ENCODE peak calls at places on chromosomes 11 and 22, in six cellular contexts. U, M, P, S, I and O are unnamed samples.
A peak's percentile ranks its signal among the peaks of the same experiment; 100 is the strongest.

GRCh38 chr11:47667135-47667534 is 24.8 kb upstream of the MTCH2 start:
- DNase-seq in U (no peak), M (no peak), P (no peak), S (no peak), I (no peak), O (no peak)

GRCh38 chr11:2775626-2776350 is 76.0 kb upstream of the KCNQ1OT1 start:
- DNase-seq in U (no peak), M (no peak), P (no peak), S (no peak), I (no peak), O (no peak)

GRCh38 chr22:44357296-44357961 is 44.7 kb upstream of the SHISAL1 start:
- DNase-seq in U (no peak), M (no peak), P (no peak), S (no peak), I (no peak), O (no peak)

GRCh38 chr11:116984589-116984988 is 113.6 kb downstream of the SIK3 start:
- DNase-seq in U (no peak), M (no peak), P (no peak), S (no peak), I (no peak), O (no peak)

GRCh38 chr11:45303316-45303715 is 17.2 kb upstream of the SYT13 start:
- DNase-seq in U (no peak), M (no peak), P (no peak), S (no peak), I (no peak), O (no peak)

GRCh38 chr22:46894081-46894671 is 131.7 kb downstream of the TBC1D22A start:
- DNase-seq in U (no peak), M (no peak), P (peak; percentile 54), S (no peak), I (no peak), O (no peak)

GRCh38 chr22:27331526-27332281 is 469.9 kb downstream of the MN1 start:
- DNase-seq in U (peak; percentile 66), M (no peak), P (peak; percentile 81), S (no peak), I (peak; percentile 62), O (peak; percentile 6)

GRCh38 chr22:47322854-47323253 is 560.4 kb downstream of the TBC1D22A start:
- DNase-seq in U (no peak), M (no peak), P (no peak), S (no peak), I (no peak), O (no peak)

GRCh38 chr11:86302092-86302793 is at the start of gene HIKESHI:
- DNase-seq in U (peak; percentile 97), M (peak; percentile 93), P (peak; percentile 86), S (peak; percentile 89), I (peak; percentile 97), O (peak; percentile 98)

GRCh38 chr11:86303257-86303656 is 1.2 kb downstream of the HIKESHI start:
- DNase-seq in U (no peak), M (no peak), P (no peak), S (no peak), I (peak; percentile 12), O (no peak)

GRCh38 chr11:86301742-86302091 is 323 bp upstream of the HIKESHI start:
- DNase-seq in U (no peak), M (no peak), P (no peak), S (no peak), I (no peak), O (no peak)
- TF ChIP-seq MAX in U (no peak), M (no peak), P (no peak), S (no peak), I (no peak), O (no peak)

GRCh38 chr11:31139479-31139878 is 230.1 kb downstream of the DCDC1 start:
- DNase-seq in U (no peak), M (no peak), P (no peak), S (no peak), I (no peak), O (no peak)

GRCh38 chr11:31141804-31142203 is 227.7 kb downstream of the DCDC1 start:
- DNase-seq in U (no peak), M (no peak), P (no peak), S (no peak), I (no peak), O (no peak)
- TF ChIP-seq MAX in U (no peak), M (no peak), P (no peak), S (no peak), I (no peak), O (no peak)

GRCh38 chr11:97009613-97010012 is 619.8 kb downstream of the JRKL start:
- DNase-seq in U (no peak), M (no peak), P (no peak), S (no peak), I (no peak), O (no peak)
- TF ChIP-seq MAX in U (no peak), M (no peak), P (no peak), S (no peak), I (no peak), O (no peak)

DNA sequence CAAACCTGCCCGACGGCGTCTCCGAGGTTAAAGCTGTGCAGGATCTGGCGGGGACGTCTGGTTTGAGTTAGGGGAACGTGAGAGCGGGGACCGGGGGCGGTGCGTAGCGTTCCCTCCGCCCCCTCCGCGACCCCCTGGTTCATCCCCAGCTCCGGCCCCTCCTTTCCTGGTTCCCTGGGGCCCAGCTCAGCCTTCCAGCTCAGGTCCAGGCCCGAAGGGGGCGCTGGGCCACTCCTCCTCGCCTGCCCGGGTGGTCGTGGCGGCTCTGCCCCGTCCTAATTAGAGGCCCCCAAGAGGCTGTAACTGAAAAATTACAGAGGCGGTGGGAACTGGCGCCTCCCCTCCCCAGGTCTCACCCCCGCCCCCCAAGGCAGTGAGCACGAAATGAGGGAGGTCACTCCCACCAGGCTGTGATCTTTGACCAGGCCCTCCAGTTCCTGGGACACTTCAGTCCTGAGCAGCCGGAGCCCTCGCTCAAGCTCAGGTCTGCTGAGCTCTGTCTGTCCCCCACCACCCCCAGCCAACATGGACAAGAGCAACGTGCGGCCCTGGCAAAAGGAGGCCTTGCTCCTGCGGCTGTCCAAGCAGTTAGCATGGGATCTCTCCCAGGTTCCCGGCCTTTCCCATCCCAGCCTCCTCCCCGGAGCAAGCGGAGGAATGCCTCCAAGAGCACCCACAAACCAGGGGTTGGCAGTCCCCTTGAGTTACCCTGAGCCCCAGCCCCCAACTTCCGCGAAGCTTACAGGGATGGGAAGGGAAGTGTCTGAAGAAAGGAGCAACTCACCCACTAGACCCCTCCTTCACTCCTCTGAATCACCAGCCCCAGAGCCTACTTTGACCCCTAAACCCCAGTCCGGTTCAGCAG is 3.3 kb downstream of the CD248 start:
- DNase-seq in U (no peak), M (no peak), P (peak; percentile 90), S (peak; percentile 49), I (no peak), O (peak; percentile 69)
- TF ChIP-seq MAX in U (no peak), M (no peak), P (no peak), S (no peak), I (no peak), O (peak; percentile 30)

GRCh38 chr11:113376156-113376555 is 11.4 kb upstream of the ANKK1 start:
- DNase-seq in U (no peak), M (no peak), P (no peak), S (no peak), I (no peak), O (no peak)
- TF ChIP-seq MAX in U (no peak), M (no peak), P (no peak), S (no peak), I (no peak), O (no peak)

DNA sequence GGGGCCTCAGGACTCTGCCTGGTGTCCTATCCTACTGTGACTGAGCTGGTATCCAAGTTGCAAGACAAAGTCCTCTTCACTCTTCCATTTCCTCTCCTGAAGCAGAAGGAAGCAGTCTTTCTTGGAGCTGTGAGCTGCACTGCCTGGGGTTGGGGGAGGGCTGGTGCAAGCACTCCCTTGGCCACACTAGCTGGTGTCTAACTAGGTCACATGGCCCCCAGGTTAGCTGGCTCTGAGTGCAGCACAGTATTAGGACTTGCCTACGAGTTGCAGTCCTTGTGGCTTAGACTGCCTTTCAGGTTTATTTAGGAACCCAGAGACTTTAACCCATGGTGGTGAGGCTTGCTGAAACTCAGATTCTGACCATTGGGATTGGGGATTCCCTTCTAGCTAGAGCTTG is 138.9 kb downstream of the NELL1 start:
- DNase-seq in U (no peak), M (no peak), P (no peak), S (no peak), I (no peak), O (no peak)
- TF ChIP-seq MAX in U (no peak), M (no peak), P (no peak), S (no peak), I (no peak), O (no peak)